ENCODE peak calls at places on chromosome 1, in six cellular contexts. O is epithelial cell of esophagus, C is amniotic stem cell, G is AG09309, E is Calu3, B is astrocyte of the spinal cord. W is an unnamed sample.
A peak's percentile ranks its signal among the peaks of the same experiment; 100 is the strongest.

GRCh38 chr1:22064751-22065402 is 12.4 kb downstream of the CDC42 start:
- DNase-seq in O (no peak), C (no peak), G (no peak), E (no peak), B (no peak), W (no peak)

GRCh38 chr1:212286437-212287131 is 1.4 kb downstream of the PPP2R5A start:
- DNase-seq in O (peak; percentile 11), C (no peak), G (no peak), E (no peak), B (peak; percentile 35), W (peak; percentile 75)

GRCh38 chr1:15764269-15764764 is 5.7 kb downstream of the FBLIM1 start:
- DNase-seq in O (peak; percentile 72), C (no peak), G (no peak), E (no peak), B (no peak), W (peak; percentile 99)

GRCh38 chr1:225845633-225846259 is 35.8 kb downstream of the EPHX1 start:
- DNase-seq in O (peak; percentile 87), C (peak; percentile 71), G (no peak), E (peak; percentile 83), B (peak; percentile 84), W (peak; percentile 70)

GRCh38 chr1:207073906-207074820 is 14.5 kb upstream of the C4BPB start:
- DNase-seq in O (peak; percentile 98), C (no peak), G (no peak), E (no peak), B (no peak), W (no peak)

GRCh38 chr1:44594871-44595735 is 79.2 kb downstream of the TMEM53 start:
- DNase-seq in O (peak; percentile 63), C (no peak), G (no peak), E (peak; percentile 87), B (peak; percentile 47), W (peak; percentile 84)

GRCh38 chr1:97385536-97385935 is 535.3 kb downstream of the DPYD start:
- DNase-seq in O (no peak), C (no peak), G (no peak), E (no peak), B (peak; percentile 57), W (no peak)

GRCh38 chr1:21331752-21332480 is 41.7 kb upstream of the ECE1 start:
- DNase-seq in O (no peak), C (no peak), G (no peak), E (no peak), B (no peak), W (peak; percentile 38)

GRCh38 chr1:10794724-10795304 is 1.6 kb downstream of the CASZ1 start:
- DNase-seq in O (peak; percentile 31), C (no peak), G (no peak), E (peak; percentile 24), B (no peak), W (no peak)

GRCh38 chr1:69737527-69738176 is 169.9 kb downstream of the LRRC7 start:
- DNase-seq in O (peak; percentile 81), C (peak; percentile 42), G (peak; percentile 42), E (peak; percentile 49), B (peak; percentile 78), W (peak; percentile 73)

GRCh38 chr1:97013904-97014303 is 292.3 kb downstream of the PTBP2 start:
- DNase-seq in O (no peak), C (no peak), G (peak; percentile 11), E (no peak), B (peak; percentile 87), W (no peak)

GRCh38 chr1:111690306-111690617 is 48.9 kb downstream of the INKA2 start:
- DNase-seq in O (peak; percentile 14), C (peak; percentile 77), G (peak; percentile 87), E (no peak), B (peak; percentile 95), W (no peak)

GRCh38 chr1:1426496-1426960 is 5.5 kb upstream of the ANKRD65 start:
- DNase-seq in O (no peak), C (no peak), G (no peak), E (no peak), B (no peak), W (no peak)

GRCh38 chr1:203888807-203889251 is 27.4 kb downstream of the SNRPE start:
- DNase-seq in O (peak; percentile 79), C (no peak), G (peak; percentile 32), E (no peak), B (peak; percentile 66), W (no peak)

GRCh38 chr1:213394837-213395236 is 343.8 kb downstream of the RPS6KC1 start:
- DNase-seq in O (no peak), C (no peak), G (no peak), E (no peak), B (no peak), W (no peak)

GRCh38 chr1:161238039-161238473 is at the start of gene NR1I3:
- DNase-seq in O (peak; percentile 28), C (no peak), G (no peak), E (no peak), B (no peak), W (peak; percentile 87)

GRCh38 chr1:188089461-188089860 is 1260.7 kb downstream of the PLA2G4A start:
- DNase-seq in O (no peak), C (no peak), G (no peak), E (no peak), B (no peak), W (no peak)

GRCh38 chr1:100927276-100927675 is 31.4 kb downstream of the SLC30A7 start:
- DNase-seq in O (peak; percentile 41), C (no peak), G (no peak), E (no peak), B (no peak), W (peak; percentile 30)

W was measured in small intestine.